ENCODE peak calls at places on chromosomes 11 and 22, in eight cellular contexts. I is IMR-90; W is cardiac muscle cell; P is CD8-positive, alpha-beta T cell; T is uterus; G is CD8-positive, alpha-beta memory T cell; E is caudate nucleus; K is tibial artery. S is an unnamed sample.

GRCh38 chr11:34052608-34053160 is 1.2 kb downstream of the CAPRIN1 start:
- DNase-seq in E (peak), I (no peak), P (peak), T (peak), K (peak), W (peak), G (no peak), S (peak)

GRCh38 chr22:28829358-28830181 is 29.2 kb upstream of the XBP1 start:
- DNase-seq in G (peak), I (peak), P (peak), E (peak), K (peak), W (peak), T (peak), S (peak)

GRCh38 chr22:40452730-40453487 is 82.5 kb downstream of the SGSM3 start:
- DNase-seq in P (no peak), W (peak), E (no peak), K (no peak), I (peak), T (no peak), G (peak), S (no peak)

GRCh38 chr22:27347951-27348350 is 453.6 kb downstream of the MN1 start:
- DNase-seq in I (no peak), T (no peak), K (no peak), P (no peak), G (no peak), E (no peak), W (peak), S (no peak)

GRCh38 chr11:69375316-69376154 is 81.6 kb downstream of the MYEOV start:
- DNase-seq in I (no peak), T (no peak), P (no peak), E (no peak), K (peak), G (no peak), W (no peak), S (no peak)

GRCh38 chr11:125164091-125164421 is 495 bp upstream of the PKNOX2 start:
- DNase-seq in P (no peak), W (no peak), G (no peak), I (no peak), E (no peak), K (no peak), T (no peak), S (no peak)

GRCh38 chr22:47194476-47195155 is 432.2 kb downstream of the TBC1D22A start:
- DNase-seq in P (no peak), W (no peak), I (no peak), G (no peak), E (no peak), K (no peak), T (no peak), S (no peak)

GRCh38 chr11:45142241-45142885 is 4.1 kb upstream of the PRDM11 start:
- DNase-seq in T (no peak), K (no peak), G (no peak), E (no peak), W (no peak), P (no peak), I (peak), S (no peak)

GRCh38 chr11:13344818-13345217 is 67.2 kb downstream of the BMAL1 start:
- DNase-seq in K (no peak), T (no peak), I (no peak), P (no peak), G (no peak), W (no peak), E (no peak), S (peak)
- H3K27ac ChIP-seq in K (no peak), T (no peak), I (no peak), P (no peak), G (no peak), W (no peak), E (no peak), S (no peak)

GRCh38 chr22:37304595-37305343 is 22.5 kb downstream of the CYTH4 start:
- DNase-seq in E (no peak), K (no peak), P (no peak), I (peak), T (no peak), W (no peak), G (no peak), S (peak)

GRCh38 chr22:37303821-37304274 is 21.5 kb downstream of the CYTH4 start:
- DNase-seq in P (peak), I (peak), K (no peak), T (no peak), E (no peak), W (no peak), G (no peak), S (no peak)

GRCh38 chr22:37306494-37306829 is 24.2 kb downstream of the CYTH4 start:
- DNase-seq in I (no peak), K (no peak), W (no peak), P (no peak), G (no peak), T (no peak), E (no peak), S (no peak)

GRCh38 chr22:37308385-37309200 is 26.3 kb downstream of the CYTH4 start:
- DNase-seq in T (no peak), I (no peak), G (no peak), W (no peak), P (no peak), E (no peak), K (no peak), S (no peak)

DNA sequence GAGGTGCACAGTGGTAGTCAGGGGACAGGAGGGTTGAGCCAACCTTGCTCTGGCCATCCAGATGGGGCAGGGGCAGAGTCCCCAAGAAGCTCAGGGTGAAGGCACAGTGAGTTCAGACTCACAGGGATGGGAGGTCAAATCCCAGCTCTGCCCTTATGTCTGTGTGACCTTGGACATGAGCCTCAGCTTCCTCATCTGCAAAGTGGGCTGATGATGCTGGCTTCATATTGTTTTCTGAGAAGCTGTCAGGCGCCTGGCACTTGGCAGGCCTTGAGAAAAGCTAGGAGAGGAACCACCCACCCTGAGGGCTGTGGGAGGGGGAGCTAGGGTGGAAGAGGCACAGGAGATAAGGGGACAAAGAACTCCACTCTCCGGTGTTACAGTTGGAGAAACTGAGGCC is 23.6 kb downstream of the CYTH4 start:
- DNase-seq in P (no peak), T (no peak), W (no peak), E (no peak), K (no peak), G (no peak), I (no peak), S (no peak)
- H3K27ac ChIP-seq in P (peak), T (no peak), W (no peak), E (no peak), K (no peak), G (peak), I (peak), S (no peak)

DNA sequence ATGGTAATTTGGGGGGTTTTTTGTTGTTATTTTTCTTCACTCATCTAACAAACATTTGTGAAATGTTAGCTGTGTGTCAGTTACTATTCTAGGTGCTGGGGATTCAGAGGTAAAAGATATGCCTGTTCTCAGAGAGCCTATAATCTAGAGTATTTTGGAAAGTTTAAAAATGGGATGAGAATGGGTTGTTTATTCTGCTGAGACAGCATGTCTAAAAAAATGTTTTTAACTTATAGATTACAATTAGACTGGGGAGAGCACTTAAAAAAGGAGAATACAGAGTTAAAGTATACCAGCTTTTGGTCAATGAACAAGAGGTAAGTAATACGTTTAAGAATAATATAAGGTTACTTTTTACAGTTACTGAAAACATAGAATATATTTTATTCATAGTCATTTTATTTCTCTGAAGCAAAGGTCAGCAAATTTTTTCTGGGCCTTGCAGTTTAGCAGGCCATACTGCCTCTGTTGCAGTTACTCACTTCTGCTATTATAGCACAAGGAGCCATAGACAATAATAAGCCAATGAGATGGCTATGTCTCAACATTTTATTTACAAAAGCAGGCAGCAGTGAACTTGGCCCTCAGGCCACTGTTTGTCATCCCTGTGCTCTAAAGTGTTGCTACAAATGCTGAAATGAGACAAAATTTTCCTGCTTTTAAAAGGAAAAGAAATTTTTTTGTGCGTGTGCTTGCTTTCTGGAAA is 60.0 kb downstream of the DKK3 start:
- DNase-seq in I (no peak), W (no peak), K (no peak), P (no peak), G (no peak), T (no peak), E (no peak), S (no peak)
- H3K27ac ChIP-seq in I (no peak), W (no peak), K (no peak), P (no peak), G (no peak), T (no peak), E (no peak), S (no peak)

GRCh38 chr22:42399315-42400271 is 32.6 kb downstream of the NFAM1 start:
- DNase-seq in K (no peak), W (peak), T (no peak), G (no peak), I (no peak), P (no peak), E (no peak), S (peak)
- H3K27ac ChIP-seq in K (no peak), W (peak), T (no peak), G (no peak), I (no peak), P (no peak), E (no peak), S (no peak)

GRCh38 chr22:36010913-36011312 is 17.7 kb downstream of the RBFOX2 start:
- DNase-seq in T (no peak), K (no peak), G (no peak), E (no peak), W (no peak), P (no peak), I (peak), S (no peak)
- H3K27ac ChIP-seq in T (peak), K (no peak), G (no peak), E (no peak), W (peak), P (no peak), I (peak), S (peak)

DNA sequence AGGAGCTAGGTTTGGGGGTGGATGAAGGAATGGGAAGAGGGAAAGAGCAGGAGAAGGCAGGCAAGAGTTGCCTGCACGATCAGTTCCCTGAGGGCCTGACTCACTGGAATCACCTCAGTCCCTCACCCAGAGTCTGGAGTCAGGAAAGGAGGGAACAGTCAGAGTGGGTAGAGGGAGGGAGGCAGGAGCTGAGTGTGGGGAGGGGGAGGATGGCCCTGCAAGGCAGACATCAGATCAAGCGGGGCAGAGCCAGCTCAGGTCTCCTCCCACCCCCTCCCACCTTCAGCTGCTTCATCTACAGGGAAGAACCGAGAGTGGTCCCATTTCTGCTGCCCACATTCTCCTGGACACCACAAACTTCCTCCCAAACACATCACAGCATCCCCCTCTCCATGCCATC is 58.9 kb downstream of the PDE2A start:
- DNase-seq in P (no peak), K (no peak), E (peak), T (no peak), I (no peak), G (no peak), W (no peak), S (no peak)
- H3K27ac ChIP-seq in P (no peak), K (no peak), E (peak), T (no peak), I (no peak), G (no peak), W (no peak), S (no peak)

DNA sequence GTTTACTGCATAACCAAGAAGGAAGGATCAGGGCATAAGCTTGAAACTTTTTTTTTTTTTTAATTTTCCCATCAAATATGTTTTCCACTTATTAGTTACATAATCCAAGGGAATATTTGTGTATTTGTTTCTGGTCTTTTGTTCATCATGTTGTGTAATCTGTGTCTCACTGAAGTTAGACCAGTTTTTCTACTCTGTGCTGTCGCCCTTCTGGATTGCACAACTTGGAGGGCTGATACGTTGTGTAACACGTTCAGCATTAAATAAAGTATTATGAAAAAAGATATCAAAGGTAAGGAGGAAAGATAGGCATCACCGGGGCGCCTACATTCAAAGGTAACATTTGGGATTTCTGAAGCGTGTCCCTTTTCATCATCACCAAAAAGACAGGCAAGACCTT is 3.3 kb upstream of the E2F8 start:
- DNase-seq in I (no peak), W (no peak), G (no peak), K (no peak), E (no peak), P (no peak), T (no peak), S (no peak)
- H3K27ac ChIP-seq in I (no peak), W (no peak), G (no peak), K (no peak), E (no peak), P (no peak), T (no peak), S (no peak)

DNA sequence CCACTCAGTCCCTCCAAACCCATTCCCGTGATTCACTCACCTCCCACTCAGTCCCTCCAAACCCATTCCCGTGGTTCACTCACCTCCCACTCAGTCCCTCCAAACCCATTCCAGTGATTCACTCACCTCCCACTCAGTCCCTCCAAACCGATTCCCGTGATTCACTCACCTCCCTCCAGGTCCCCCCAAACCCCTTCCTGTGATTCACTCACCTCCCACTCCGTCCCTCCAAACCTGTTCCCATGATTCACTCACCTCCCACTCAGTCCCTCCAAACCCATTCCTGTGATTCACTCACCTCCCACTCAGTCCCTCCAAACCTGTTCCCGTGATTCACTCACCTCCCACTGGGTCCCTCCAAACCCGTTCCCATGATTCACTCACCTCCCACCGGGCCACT is 639.6 kb downstream of the BRD1 start:
- DNase-seq in E (no peak), T (no peak), K (no peak), G (no peak), I (no peak), W (no peak), P (no peak), S (no peak)
- H3K27ac ChIP-seq in E (peak), T (no peak), K (no peak), G (no peak), I (no peak), W (no peak), P (no peak), S (no peak)

GRCh38 chr11:121063728-121064127 is 37.3 kb upstream of the TECTA start:
- DNase-seq in P (no peak), G (no peak), K (no peak), E (no peak), W (peak), T (no peak), I (no peak), S (peak)

GRCh38 chr11:121055076-121055475 is 31.2 kb downstream of the TBCEL start:
- DNase-seq in W (no peak), I (no peak), E (no peak), G (no peak), T (no peak), P (no peak), K (no peak), S (no peak)

GRCh38 chr11:121058941-121059340 is 35.0 kb downstream of the TBCEL start:
- DNase-seq in W (no peak), K (no peak), T (no peak), E (no peak), P (no peak), G (no peak), I (no peak), S (no peak)

GRCh38 chr11:121057922-121058321 is 34.0 kb downstream of the TBCEL start:
- DNase-seq in T (no peak), P (no peak), G (no peak), W (no peak), I (no peak), K (no peak), E (no peak), S (no peak)

GRCh38 chr11:121059605-121060004 is 35.7 kb downstream of the TBCEL start:
- DNase-seq in T (no peak), P (no peak), E (no peak), G (no peak), I (no peak), K (no peak), W (no peak), S (no peak)
- H3K27ac ChIP-seq in T (no peak), P (no peak), E (no peak), G (no peak), I (no peak), K (no peak), W (no peak), S (no peak)

S was measured in GM23338.